ENCODE peak calls at places on chromosomes 1 and 21, in seven cellular contexts. P, V, A, K, T, N and W are unnamed samples.

GRCh38 chr1:17635811-17636210 is 96.3 kb downstream of the ARHGEF10L start:
- DNase-seq in K (no peak), N (no peak), A (peak), V (no peak), P (no peak), T (no peak), W (no peak)

GRCh38 chr1:202319381-202320080 is 22.2 kb downstream of the UBE2T start:
- DNase-seq in P (no peak), T (no peak), A (no peak), N (peak), K (no peak), V (no peak), W (no peak)

GRCh38 chr1:166080965-166081870 is 85.6 kb downstream of the FAM78B start:
- DNase-seq in N (no peak), T (no peak), V (no peak), P (no peak), A (no peak), K (no peak), W (no peak)

GRCh38 chr1:201169203-201169602 is 14.9 kb upstream of the TMEM9 start:
- DNase-seq in P (no peak), K (no peak), A (no peak), T (no peak), V (no peak), N (no peak), W (no peak)

GRCh38 chr21:42513151-42513984 is at the start of gene SLC37A1:
- DNase-seq in K (no peak), V (peak), T (no peak), A (no peak), P (peak), N (no peak), W (peak)

GRCh38 chr1:63454269-63454668 is 68.8 kb downstream of the ITGB3BP start:
- DNase-seq in T (peak), V (no peak), N (no peak), P (peak), K (no peak), A (no peak), W (no peak)

GRCh38 chr21:46356494-46357334 is 32.8 kb downstream of the PCNT start:
- DNase-seq in A (no peak), P (no peak), K (no peak), N (no peak), T (no peak), V (no peak), W (no peak)

GRCh38 chr1:91606546-91607078 is 106.0 kb downstream of the CDC7 start:
- DNase-seq in N (no peak), V (no peak), P (no peak), K (no peak), T (no peak), A (no peak), W (no peak)

GRCh38 chr1:117368116-117369108 is 1.2 kb downstream of the MAN1A2 start:
- DNase-seq in A (no peak), T (no peak), V (peak), N (peak), K (peak), P (peak), W (no peak)

GRCh38 chr1:208272713-208273112 is 28.5 kb upstream of the PLXNA2 start:
- DNase-seq in T (no peak), N (no peak), K (no peak), V (no peak), P (no peak), A (no peak), W (no peak)

GRCh38 chr1:175687699-175688098 is 55.7 kb downstream of the TNR start:
- DNase-seq in V (no peak), A (no peak), K (no peak), P (no peak), N (no peak), T (no peak), W (no peak)

GRCh38 chr21:38310619-38311018 is 53.8 kb downstream of the KCNJ15 start:
- DNase-seq in V (no peak), K (no peak), P (no peak), T (peak), A (no peak), N (no peak), W (no peak)

GRCh38 chr1:228334954-228335353 is 71.7 kb downstream of the TRIM11 start:
- DNase-seq in N (no peak), P (no peak), T (no peak), V (no peak), A (no peak), K (no peak), W (no peak)

GRCh38 chr1:18575620-18576019 is 55.0 kb upstream of the PAX7 start:
- DNase-seq in A (no peak), N (no peak), P (peak), V (peak), T (peak), K (peak), W (peak)

GRCh38 chr1:210377934-210378333 is 49.2 kb downstream of the HHAT start:
- DNase-seq in A (no peak), V (no peak), T (no peak), K (no peak), N (peak), P (no peak), W (no peak)